ENCODE peak calls at places on chromosomes 2 and 18, in nine cellular contexts. B, R, T, D, G, N, X, E and O are unnamed samples.

GRCh38 chr18:31684279-31685096 is at the start of gene B4GALT6:
- DNase-seq in B (no peak), R (no peak), T (peak), D (no peak), G (no peak), N (no peak), X (peak), E (no peak), O (no peak)

GRCh38 chr2:74499269-74499939 is at the start of gene LBX2:
- DNase-seq in B (no peak), R (no peak), T (peak), D (no peak), G (no peak), N (no peak), X (peak), E (no peak), O (no peak)

GRCh38 chr2:226489765-226490164 is 309.9 kb downstream of the IRS1 start:
- DNase-seq in B (no peak), R (peak), T (no peak), D (no peak), G (no peak), N (no peak), X (no peak), E (peak), O (no peak)

GRCh38 chr2:21468609-21469008 is 344.8 kb downstream of the TDRD15 start:
- DNase-seq in B (no peak), R (no peak), T (no peak), D (no peak), G (no peak), N (no peak), X (no peak), E (no peak), O (no peak)

GRCh38 chr2:23530909-23531276 is 145.9 kb downstream of the KLHL29 start:
- DNase-seq in B (no peak), R (no peak), T (no peak), D (no peak), G (no peak), N (no peak), X (no peak), E (no peak), O (no peak)

GRCh38 chr2:33791625-33792024 is 192.5 kb upstream of the FAM98A start:
- DNase-seq in B (no peak), R (peak), T (no peak), D (no peak), G (no peak), N (peak), X (no peak), E (peak), O (peak)

GRCh38 chr2:71370015-71370414 is 38.4 kb downstream of the ZNF638 start:
- DNase-seq in B (no peak), R (no peak), T (no peak), D (no peak), G (no peak), N (no peak), X (no peak), E (no peak), O (no peak)

GRCh38 chr2:108222261-108222660 is 17.5 kb upstream of the SULT1C3 start:
- DNase-seq in B (no peak), R (no peak), T (no peak), D (no peak), G (no peak), N (no peak), X (no peak), E (no peak), O (no peak)

GRCh38 chr2:40283111-40283909 is 168.6 kb downstream of the SLC8A1 start:
- DNase-seq in B (no peak), R (no peak), T (no peak), D (no peak), G (no peak), N (no peak), X (no peak), E (peak), O (no peak)

GRCh38 chr18:54984908-54985307 is 25.6 kb upstream of the CCDC68 start:
- DNase-seq in B (no peak), R (no peak), T (no peak), D (no peak), G (no peak), N (no peak), X (no peak), E (no peak), O (no peak)

GRCh38 chr18:54981076-54981475 is 21.8 kb upstream of the CCDC68 start:
- DNase-seq in B (no peak), R (no peak), T (no peak), D (no peak), G (no peak), N (no peak), X (no peak), E (no peak), O (no peak)

DNA sequence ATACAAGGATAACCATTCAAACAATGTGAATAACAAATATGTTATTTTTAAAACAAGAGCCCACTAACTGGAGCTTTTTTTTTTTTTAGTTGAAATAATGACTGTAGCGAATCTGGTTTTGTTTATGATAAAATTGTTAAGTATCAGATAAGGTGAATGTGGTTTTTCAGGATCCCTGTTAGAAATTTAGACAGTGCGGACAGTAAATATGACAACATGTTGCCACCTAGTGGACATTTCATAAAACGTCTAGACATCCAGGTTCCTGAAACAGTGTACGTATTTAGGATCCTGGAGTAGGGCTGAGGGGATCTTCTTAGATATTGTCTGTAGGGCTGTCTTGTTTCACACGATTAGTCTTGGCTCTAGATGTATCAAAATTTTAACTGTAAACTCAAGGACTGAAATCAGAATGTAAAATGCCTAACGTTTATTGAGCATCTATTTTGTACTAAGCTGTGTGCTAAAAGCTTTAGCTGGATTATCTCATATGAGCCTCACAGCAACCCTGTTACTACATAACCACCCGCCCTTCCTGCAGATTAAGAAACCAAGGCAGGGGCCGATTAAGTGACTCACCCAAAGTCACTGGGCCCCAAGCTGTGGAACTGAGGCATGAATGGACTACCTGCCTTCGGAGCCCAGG is 23.9 kb upstream of the CCDC68 start:
- DNase-seq in B (peak), R (peak), T (peak), D (no peak), G (no peak), N (peak), X (no peak), E (peak), O (peak)
- TF ChIP-seq CTCF in B (peak), R (peak), T (peak), D (no peak), G (peak), N (peak), X (peak), E (peak), O (peak)

DNA sequence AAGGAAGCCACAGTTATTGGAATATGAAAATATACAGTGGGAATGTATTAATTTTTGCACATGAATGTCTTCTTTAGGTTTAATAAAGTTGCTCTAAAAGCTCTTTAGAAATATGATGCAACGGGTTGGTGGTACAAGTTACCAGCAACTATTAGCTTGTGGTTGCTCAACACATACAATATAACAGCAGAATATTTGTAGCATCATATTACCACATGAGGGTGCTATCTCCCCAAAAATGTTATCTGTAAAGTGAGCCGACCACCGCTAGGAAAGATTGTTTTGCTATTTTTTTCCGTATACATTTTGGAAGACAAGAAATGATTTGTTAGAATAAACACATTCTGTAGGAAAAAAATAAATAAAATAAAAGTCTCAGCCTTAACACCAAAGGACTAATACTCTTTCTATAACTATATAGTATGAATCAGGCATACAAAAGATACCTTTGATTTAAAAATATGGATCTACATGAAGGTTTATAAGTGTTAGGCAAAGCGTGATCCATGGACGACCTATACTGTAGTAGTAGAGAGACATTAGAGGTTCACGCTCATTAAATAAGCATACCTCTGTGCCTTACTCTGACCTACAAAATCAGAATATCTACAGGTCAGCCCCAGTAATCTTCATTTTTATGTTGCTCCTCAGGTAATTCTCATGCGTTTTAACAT is 1110.7 kb upstream of the ACVR2A start:
- DNase-seq in B (peak), R (peak), T (peak), D (no peak), G (no peak), N (no peak), X (no peak), E (peak), O (peak)
- TF ChIP-seq CTCF in B (peak), R (peak), T (peak), D (no peak), G (peak), N (peak), X (peak), E (peak), O (peak)

DNA sequence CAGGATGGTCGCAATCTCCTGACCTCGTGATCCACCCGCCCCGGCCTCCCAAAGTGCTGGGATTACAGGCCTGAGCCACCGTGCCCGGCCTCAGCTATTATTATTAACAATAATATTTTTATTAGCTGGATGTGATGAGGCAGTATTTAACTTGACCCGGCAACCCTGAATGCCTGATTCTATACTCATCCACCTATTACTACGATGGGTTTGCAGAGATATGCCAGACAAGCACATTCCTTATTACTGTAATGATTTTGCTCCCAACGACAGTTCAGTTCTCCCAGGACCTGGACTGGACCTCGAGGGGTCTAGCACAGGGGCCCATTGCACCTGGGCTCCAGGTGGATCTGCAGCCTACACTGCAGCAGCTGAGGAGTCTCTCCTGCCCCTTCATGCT is 32.6 kb downstream of the BMP10 start:
- DNase-seq in B (no peak), R (no peak), T (no peak), D (no peak), G (no peak), N (no peak), X (no peak), E (no peak), O (no peak)
- TF ChIP-seq CTCF in B (no peak), R (no peak), T (no peak), D (no peak), G (no peak), N (no peak), X (no peak), E (no peak), O (no peak)

GRCh38 chr2:83827618-83828017 is 631.5 kb downstream of the SUCLG1 start:
- DNase-seq in B (no peak), R (no peak), T (no peak), D (no peak), G (no peak), N (no peak), X (no peak), E (no peak), O (no peak)
- TF ChIP-seq CTCF in B (peak), R (no peak), T (peak), D (no peak), G (no peak), N (no peak), X (no peak), E (no peak), O (no peak)

GRCh38 chr2:85537600-85538506 is 1.1 kb upstream of the MAT2A start:
- DNase-seq in B (no peak), R (no peak), T (peak), D (peak), G (peak), N (no peak), X (peak), E (no peak), O (no peak)
- TF ChIP-seq CTCF in B (no peak), R (no peak), T (peak), D (no peak), G (no peak), N (no peak), X (no peak), E (no peak), O (no peak)

DNA sequence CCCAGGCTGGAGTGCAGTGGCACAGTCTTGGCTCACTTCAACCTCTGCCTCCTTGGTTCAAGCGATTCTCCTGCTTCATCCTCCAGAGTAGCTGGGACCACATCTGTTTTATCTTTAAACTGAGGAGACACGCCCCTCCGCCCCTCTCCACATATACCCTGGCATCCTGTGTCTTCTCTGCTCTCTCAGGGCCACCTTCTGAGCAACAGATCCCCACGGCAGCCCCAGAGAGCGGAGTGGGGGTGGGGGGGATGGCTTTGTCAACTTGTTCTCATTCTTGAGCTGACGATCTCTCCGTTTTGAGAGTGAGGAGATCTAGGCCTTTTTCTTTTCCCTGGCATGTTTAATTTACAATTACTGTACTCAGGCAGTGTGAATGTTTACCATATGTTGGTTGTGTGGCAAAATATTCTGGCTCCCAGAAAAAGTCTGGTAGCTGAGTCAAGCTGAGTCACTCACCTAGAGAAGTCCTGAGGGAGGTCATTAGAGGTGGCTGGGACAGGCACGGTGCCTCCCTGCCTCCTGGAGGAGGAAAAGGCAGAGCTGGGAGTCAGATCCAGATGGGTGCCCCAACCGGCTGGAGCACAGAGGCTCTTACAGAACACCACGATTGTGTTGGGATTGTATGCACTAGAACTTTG is 19.5 kb upstream of the ID2 start:
- DNase-seq in B (peak), R (no peak), T (no peak), D (peak), G (no peak), N (peak), X (peak), E (peak), O (no peak)
- TF ChIP-seq CTCF in B (peak), R (peak), T (no peak), D (no peak), G (no peak), N (no peak), X (peak), E (peak), O (peak)

DNA sequence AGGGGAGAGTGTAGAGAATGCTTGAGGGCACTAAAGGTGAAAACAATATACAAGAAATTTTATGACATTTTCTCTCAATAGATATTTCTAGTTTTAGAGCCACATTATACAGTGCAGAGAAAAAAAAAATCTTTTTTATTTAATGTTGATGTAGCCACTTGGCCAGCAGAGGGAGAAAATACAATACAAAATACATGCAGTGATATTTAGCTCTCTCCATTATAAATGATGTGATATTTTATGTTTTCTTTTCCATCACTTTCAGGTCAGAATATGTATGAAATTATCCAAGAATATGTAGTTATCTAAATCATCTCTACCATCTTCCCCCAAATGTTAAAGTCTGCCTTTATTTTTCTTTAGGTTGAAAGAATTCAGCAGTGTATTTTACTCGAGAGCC is 533.6 kb upstream of the FSHR start:
- DNase-seq in B (no peak), R (no peak), T (peak), D (no peak), G (no peak), N (no peak), X (no peak), E (no peak), O (no peak)
- TF ChIP-seq CTCF in B (no peak), R (no peak), T (no peak), D (no peak), G (peak), N (peak), X (peak), E (peak), O (no peak)

DNA sequence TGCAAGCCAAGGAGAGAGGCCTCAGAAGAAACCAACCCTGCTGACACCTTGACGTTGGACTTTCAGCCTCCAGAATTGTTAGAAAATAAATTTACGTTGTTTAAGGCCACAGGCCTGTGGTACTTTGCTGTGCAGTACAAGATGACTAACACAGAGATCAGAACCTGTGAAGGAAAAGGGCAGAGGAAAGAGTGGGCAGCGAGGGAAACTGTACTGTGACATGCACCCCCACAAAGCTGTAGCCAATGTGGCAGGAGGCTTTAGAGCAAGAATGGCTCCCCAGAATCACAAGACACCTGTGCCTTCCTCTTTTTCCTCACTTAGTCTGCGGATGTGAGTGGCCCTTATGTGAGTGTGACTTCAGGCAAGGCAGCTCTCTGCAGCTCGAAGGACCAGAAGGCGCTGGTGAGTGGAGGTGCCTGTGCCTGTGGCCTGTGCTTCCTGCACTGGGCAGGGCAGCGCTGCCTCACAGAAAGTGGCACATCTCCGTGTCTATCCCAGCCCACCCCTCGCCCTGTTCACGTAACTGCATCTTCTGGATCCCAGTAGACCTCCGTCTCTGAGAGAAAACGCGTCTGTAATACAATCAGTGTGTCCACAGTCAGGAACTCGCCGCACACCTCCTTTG is 89.5 kb downstream of the MRPS9 start:
- DNase-seq in B (no peak), R (no peak), T (no peak), D (no peak), G (no peak), N (no peak), X (no peak), E (no peak), O (no peak)
- TF ChIP-seq CTCF in B (no peak), R (no peak), T (no peak), D (no peak), G (no peak), N (no peak), X (no peak), E (no peak), O (no peak)

GRCh38 chr2:238287702-238288649 is at the start of gene PER2:
- DNase-seq in B (peak), R (peak), T (peak), D (peak), G (peak), N (peak), X (peak), E (peak), O (peak)
- TF ChIP-seq CTCF in B (no peak), R (peak), T (no peak), D (no peak), G (no peak), N (peak), X (no peak), E (no peak), O (peak)

DNA sequence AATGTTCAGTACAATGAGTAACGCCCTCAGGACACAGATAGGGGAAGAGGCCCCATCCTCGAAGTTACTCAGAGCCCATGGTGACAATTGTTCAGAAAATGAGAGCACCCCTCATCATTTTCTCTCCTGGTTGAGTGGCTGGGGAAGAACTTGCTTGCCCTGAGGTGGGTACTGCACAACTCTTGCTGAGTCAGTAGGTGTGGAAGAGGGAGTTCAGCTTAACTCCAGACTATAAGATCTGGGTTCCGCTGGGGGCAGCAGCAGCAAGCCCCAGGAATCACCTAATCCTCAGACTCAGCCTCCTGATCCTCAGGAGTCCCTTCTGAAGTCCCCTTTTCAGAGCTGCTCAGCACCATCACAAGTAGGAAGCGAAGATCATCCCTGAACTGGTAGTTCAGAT is 123.7 kb downstream of the PIEZO2 start:
- DNase-seq in B (no peak), R (no peak), T (no peak), D (no peak), G (no peak), N (no peak), X (no peak), E (no peak), O (no peak)
- TF ChIP-seq CTCF in B (no peak), R (no peak), T (no peak), D (no peak), G (no peak), N (no peak), X (no peak), E (no peak), O (no peak)